ENCODE peak calls at places on chromosomes 6 and 20, in four cellular contexts. One of them, this sample, is unnamed.

GRCh38 chr20:57069442-57069841 is 197.0 kb downstream of the BMP7 start:
- DNase-seq in T follicular helper cell: no peak
- DNase-seq in GM12864: no peak
- DNase-seq in cardiac fibroblast: no peak
- DNase-seq in this sample: no peak

GRCh38 chr20:53129557-53129956 is 157.4 kb downstream of the TSHZ2 start:
- DNase-seq in T follicular helper cell: no peak
- DNase-seq in GM12864: no peak
- DNase-seq in cardiac fibroblast: no peak
- DNase-seq in this sample: no peak

GRCh38 chr6:50278663-50279062 is 228.9 kb upstream of the DEFB112 start:
- DNase-seq in T follicular helper cell: no peak
- DNase-seq in GM12864: no peak
- DNase-seq in cardiac fibroblast: no peak
- DNase-seq in this sample: no peak

GRCh38 chr20:23160536-23161243 is 74.6 kb upstream of the CD93 start:
- DNase-seq in T follicular helper cell: no peak
- DNase-seq in GM12864: no peak
- DNase-seq in cardiac fibroblast: peak; percentile 59
- DNase-seq in this sample: no peak

GRCh38 chr20:5843054-5843731 is 93.0 kb downstream of the SHLD1 start:
- DNase-seq in T follicular helper cell: no peak
- DNase-seq in GM12864: peak; percentile 43
- DNase-seq in cardiac fibroblast: no peak
- DNase-seq in this sample: no peak

GRCh38 chr6:135870722-135871121 is 19.2 kb downstream of the PDE7B start:
- DNase-seq in T follicular helper cell: no peak
- DNase-seq in GM12864: no peak
- DNase-seq in cardiac fibroblast: peak; percentile 82
- DNase-seq in this sample: no peak

GRCh38 chr6:170140129-170140528 is 150.7 kb downstream of the DLL1 start:
- DNase-seq in T follicular helper cell: no peak
- DNase-seq in GM12864: no peak
- DNase-seq in cardiac fibroblast: no peak
- DNase-seq in this sample: no peak

GRCh38 chr20:17762243-17762872 is 62.6 kb downstream of the BANF2 start:
- DNase-seq in T follicular helper cell: no peak
- DNase-seq in GM12864: no peak
- DNase-seq in cardiac fibroblast: no peak
- DNase-seq in this sample: no peak

GRCh38 chr20:36541227-36542018 is at the start of gene MYL9:
- DNase-seq in T follicular helper cell: no peak
- DNase-seq in GM12864: no peak
- DNase-seq in cardiac fibroblast: peak; percentile 85
- DNase-seq in this sample: peak; percentile 32

GRCh38 chr20:37270586-37271420 is 9.2 kb upstream of the GHRH start:
- DNase-seq in T follicular helper cell: no peak
- DNase-seq in GM12864: no peak
- DNase-seq in cardiac fibroblast: no peak
- DNase-seq in this sample: no peak

GRCh38 chr6:156423829-156424228 is 353.3 kb upstream of the ARID1B start:
- DNase-seq in T follicular helper cell: no peak
- DNase-seq in GM12864: no peak
- DNase-seq in cardiac fibroblast: no peak
- DNase-seq in this sample: peak; percentile 27

GRCh38 chr20:18258126-18258860 is 30.0 kb upstream of the ZNF133 start:
- DNase-seq in T follicular helper cell: no peak
- DNase-seq in GM12864: no peak
- DNase-seq in cardiac fibroblast: no peak
- DNase-seq in this sample: no peak

GRCh38 chr6:11050735-11051134 is 6.6 kb upstream of the ELOVL2 start:
- DNase-seq in T follicular helper cell: no peak
- DNase-seq in GM12864: no peak
- DNase-seq in cardiac fibroblast: peak; percentile 59
- DNase-seq in this sample: no peak

GRCh38 chr20:1336699-1337387 is 7.9 kb upstream of the SDCBP2 start:
- DNase-seq in T follicular helper cell: no peak
- DNase-seq in GM12864: no peak
- DNase-seq in cardiac fibroblast: peak; percentile 84
- DNase-seq in this sample: no peak

GRCh38 chr20:41499064-41499463 is 119.1 kb downstream of the CHD6 start:
- DNase-seq in T follicular helper cell: no peak
- DNase-seq in GM12864: no peak
- DNase-seq in cardiac fibroblast: no peak
- DNase-seq in this sample: no peak

GRCh38 chr20:57460781-57461465 is 64.0 kb downstream of the CTCFL start:
- DNase-seq in T follicular helper cell: no peak
- DNase-seq in GM12864: no peak
- DNase-seq in cardiac fibroblast: no peak
- DNase-seq in this sample: no peak

GRCh38 chr20:30412972-30413371 is 844.5 kb upstream of the DEFB115 start:
- DNase-seq in T follicular helper cell: no peak
- DNase-seq in GM12864: no peak
- DNase-seq in cardiac fibroblast: no peak
- DNase-seq in this sample: no peak

GRCh38 chr6:112253842-112254816 is at the start of gene LAMA4:
- DNase-seq in T follicular helper cell: no peak
- DNase-seq in GM12864: no peak
- DNase-seq in cardiac fibroblast: peak; percentile 92
- DNase-seq in this sample: no peak

GRCh38 chr20:47191074-47191673 is 165.3 kb downstream of the ZMYND8 start:
- DNase-seq in T follicular helper cell: no peak
- DNase-seq in GM12864: no peak
- DNase-seq in cardiac fibroblast: no peak
- DNase-seq in this sample: no peak

GRCh38 chr6:33604941-33605854 is 15.9 kb upstream of the ITPR3 start:
- DNase-seq in T follicular helper cell: no peak
- DNase-seq in GM12864: no peak
- DNase-seq in cardiac fibroblast: no peak
- DNase-seq in this sample: no peak

GRCh38 chr6:70241991-70242420 is 60.9 kb downstream of the COL9A1 start:
- DNase-seq in T follicular helper cell: no peak
- DNase-seq in GM12864: no peak
- DNase-seq in cardiac fibroblast: no peak
- DNase-seq in this sample: no peak

GRCh38 chr6:163579111-163579879 is 164.8 kb downstream of the QKI start:
- DNase-seq in T follicular helper cell: no peak
- DNase-seq in GM12864: no peak
- DNase-seq in cardiac fibroblast: no peak
- DNase-seq in this sample: no peak

This sample was measured in immature natural killer cell.